ENCODE peak calls at places on chromosomes 12 and 14, in nine cellular contexts. W is PC-3, N is OCI-LY7, Y is GM23248, P is Karpas-422, M is HCT116, E is MM.1S, R is GM23338, X is SK-N-SH. A is an unnamed sample. For H3K9me2, the result is how much of the 10 kb centered on the place peaks cover.

GRCh38 chr12:95918194-95918993 is 24.0 kb downstream of the CCDC38 start:
- DNase-seq in W (peak), N (peak), Y (peak), P (peak), M (peak), E (peak), R (peak), X (peak), A (peak)

GRCh38 chr12:108856170-108856427 is 1.3 kb downstream of the SSH1 start:
- DNase-seq in W (no peak), N (no peak), Y (no peak), P (no peak), M (no peak), E (no peak), R (no peak), X (no peak), A (no peak)

GRCh38 chr12:49146406-49146805 is 15.2 kb upstream of the TUBA1B start:
- DNase-seq in W (no peak), N (no peak), Y (peak), P (no peak), M (no peak), E (no peak), R (no peak), X (no peak), A (no peak)

GRCh38 chr14:61476737-61477410 is 155.5 kb downstream of the PRKCH start:
- DNase-seq in W (no peak), N (peak), Y (peak), P (peak), M (no peak), E (no peak), R (no peak), X (peak), A (peak)

GRCh38 chr12:93279849-93280412 is 97.8 kb upstream of the NUDT4 start:
- DNase-seq in W (peak), N (no peak), Y (no peak), P (no peak), M (no peak), E (no peak), R (no peak), X (no peak), A (no peak)

GRCh38 chr14:89491701-89492381 is 74.8 kb upstream of the FOXN3 start:
- DNase-seq in W (no peak), N (no peak), Y (no peak), P (no peak), M (no peak), E (no peak), R (no peak), X (no peak), A (no peak)

GRCh38 chr14:40240456-40240855 is 808.2 kb upstream of the FBXO33 start:
- DNase-seq in W (peak), N (no peak), Y (no peak), P (no peak), M (no peak), E (no peak), R (no peak), X (no peak), A (no peak)

GRCh38 chr12:88501976-88502938 is 78.0 kb downstream of the KITLG start:
- DNase-seq in W (peak), N (no peak), Y (peak), P (no peak), M (no peak), E (no peak), R (no peak), X (no peak), A (no peak)

GRCh38 chr12:55996201-55996714 is 818 bp upstream of the SUOX start:
- DNase-seq in W (peak), N (peak), Y (peak), P (peak), M (no peak), E (peak), R (peak), X (peak), A (peak)

GRCh38 chr14:33282811-33283210 is 344.1 kb downstream of the NPAS3 start:
- DNase-seq in W (no peak), N (no peak), Y (peak), P (no peak), M (no peak), E (no peak), R (no peak), X (no peak), A (no peak)

GRCh38 chr14:91035855-91036254 is 24.6 kb downstream of the RPS6KA5 start:
- DNase-seq in W (no peak), N (no peak), Y (no peak), P (no peak), M (no peak), E (no peak), R (no peak), X (no peak), A (no peak)

GRCh38 chr14:76644875-76645518 is 116.3 kb upstream of the VASH1 start:
- DNase-seq in W (peak), N (peak), Y (peak), P (peak), M (peak), E (no peak), R (peak), X (peak), A (peak)

GRCh38 chr12:130418261-130418660 is 80.6 kb downstream of the PIWIL1 start:
- DNase-seq in W (no peak), N (no peak), Y (no peak), P (no peak), M (no peak), E (no peak), R (no peak), X (no peak), A (no peak)

GRCh38 chr14:66850258-66850897 is 338.9 kb upstream of the GARIN2 start:
- DNase-seq in W (no peak), N (no peak), Y (no peak), P (no peak), M (no peak), E (no peak), R (no peak), X (no peak), A (no peak)

GRCh38 chr14:77238996-77239395 is 32.0 kb downstream of the NGB start:
- DNase-seq in W (no peak), N (no peak), Y (no peak), P (no peak), M (no peak), E (no peak), R (no peak), X (no peak), A (no peak)

GRCh38 chr12:74541074-74541473 is 3.4 kb downstream of the ATXN7L3B start:
- DNase-seq in W (no peak), N (no peak), Y (no peak), P (no peak), M (no peak), E (no peak), R (peak), X (no peak), A (no peak)

GRCh38 chr12:51827925-51828818 is 20.3 kb downstream of the FIGNL2 start:
- DNase-seq in W (peak), N (no peak), Y (peak), P (no peak), M (no peak), E (no peak), R (no peak), X (no peak), A (peak)

GRCh38 chr12:72295744-72296143 is 23.6 kb downstream of the TRHDE start:
- DNase-seq in W (peak), N (no peak), Y (peak), P (no peak), M (no peak), E (no peak), R (no peak), X (no peak), A (no peak)

GRCh38 chr14:75831455-75831854 is 150.3 kb downstream of the TGFB3 start:
- DNase-seq in W (peak), N (no peak), Y (peak), P (no peak), M (no peak), E (no peak), R (no peak), X (no peak), A (peak)

GRCh38 chr12:53499261-53500118 is at the start of gene MAP3K12:
- DNase-seq in W (peak), N (peak), Y (peak), P (peak), M (no peak), E (peak), R (peak), X (peak), A (peak)

GRCh38 chr14:61132336-61132735 is 148.8 kb downstream of the TMEM30B start:
- DNase-seq in W (no peak), N (no peak), Y (no peak), P (no peak), M (no peak), E (no peak), R (no peak), X (no peak), A (no peak)

GRCh38 chr14:68518180-68518579 is 274.7 kb downstream of the ZFP36L1 start:
- DNase-seq in W (no peak), N (no peak), Y (no peak), P (no peak), M (no peak), E (no peak), R (no peak), X (no peak), A (no peak)

GRCh38 chr14:27727371-27727770 is 1039.2 kb upstream of the FOXG1 start:
- DNase-seq in W (no peak), N (no peak), Y (no peak), P (no peak), M (no peak), E (no peak), R (no peak), X (no peak), A (no peak)

GRCh38 chr12:23950775-23951391 is 1.4 kb upstream of the SOX5 start:
- DNase-seq in W (no peak), N (no peak), Y (no peak), P (no peak), M (no peak), E (no peak), R (peak), X (peak), A (peak)

GRCh38 chr12:10068634-10069033 is 30.2 kb downstream of the CLEC1A start:
- DNase-seq in W (no peak), N (no peak), Y (peak), P (no peak), M (no peak), E (no peak), R (no peak), X (no peak), A (no peak)

GRCh38 chr12:57720606-57721595 is 17.6 kb downstream of the AGAP2 start:
- DNase-seq in W (no peak), N (no peak), Y (no peak), P (no peak), M (no peak), E (no peak), R (no peak), X (no peak), A (peak)

GRCh38 chr12:219891-220352 is 6.0 kb upstream of the SLC6A12 start:
- DNase-seq in W (peak), N (peak), Y (peak), P (peak), M (peak), E (peak), R (peak), X (peak), A (peak)

GRCh38 chr14:54754623-54755386 is 147.8 kb downstream of the GCH1 start:
- DNase-seq in W (no peak), N (no peak), Y (no peak), P (no peak), M (no peak), E (no peak), R (no peak), X (no peak), A (peak)

GRCh38 chr12:68042212-68042699 is 53.0 kb downstream of the IFNG-AS1 start:
- DNase-seq in W (no peak), N (peak), Y (peak), P (peak), M (no peak), E (no peak), R (no peak), X (no peak), A (no peak)

GRCh38 chr12:33322519-33322918 is 117.1 kb downstream of the SYT10 start:
- DNase-seq in W (no peak), N (no peak), Y (no peak), P (peak), M (no peak), E (no peak), R (no peak), X (no peak), A (no peak)

GRCh38 chr14:69666112-69666511 is 54.7 kb downstream of the SUSD6 start:
- DNase-seq in W (no peak), N (no peak), Y (peak), P (no peak), M (no peak), E (no peak), R (no peak), X (no peak), A (no peak)

GRCh38 chr12:43291516-43291915 is 260.5 kb downstream of the ADAMTS20 start:
- DNase-seq in W (no peak), N (no peak), Y (peak), P (no peak), M (no peak), E (no peak), R (no peak), X (no peak), A (no peak)

GRCh38 chr14:71290301-71290700 is 383.0 kb downstream of the PCNX1 start:
- DNase-seq in W (peak), N (no peak), Y (no peak), P (no peak), M (no peak), E (no peak), R (peak), X (no peak), A (no peak)

GRCh38 chr12:81615031-81615430 is 144.1 kb downstream of the PPFIA2 start:
- DNase-seq in W (no peak), N (no peak), Y (no peak), P (no peak), M (no peak), E (no peak), R (no peak), X (no peak), A (no peak)

GRCh38 chr14:91484744-91485143 is 25.4 kb downstream of the PPP4R3A start:
- DNase-seq in W (no peak), N (no peak), Y (no peak), P (no peak), M (no peak), E (no peak), R (no peak), X (no peak), A (no peak)

GRCh38 chr14:102601378-102601925 is 9.0 kb downstream of the RCOR1 start:
- DNase-seq in W (no peak), N (no peak), Y (no peak), P (no peak), M (no peak), E (no peak), R (no peak), X (no peak), A (no peak)

DNA sequence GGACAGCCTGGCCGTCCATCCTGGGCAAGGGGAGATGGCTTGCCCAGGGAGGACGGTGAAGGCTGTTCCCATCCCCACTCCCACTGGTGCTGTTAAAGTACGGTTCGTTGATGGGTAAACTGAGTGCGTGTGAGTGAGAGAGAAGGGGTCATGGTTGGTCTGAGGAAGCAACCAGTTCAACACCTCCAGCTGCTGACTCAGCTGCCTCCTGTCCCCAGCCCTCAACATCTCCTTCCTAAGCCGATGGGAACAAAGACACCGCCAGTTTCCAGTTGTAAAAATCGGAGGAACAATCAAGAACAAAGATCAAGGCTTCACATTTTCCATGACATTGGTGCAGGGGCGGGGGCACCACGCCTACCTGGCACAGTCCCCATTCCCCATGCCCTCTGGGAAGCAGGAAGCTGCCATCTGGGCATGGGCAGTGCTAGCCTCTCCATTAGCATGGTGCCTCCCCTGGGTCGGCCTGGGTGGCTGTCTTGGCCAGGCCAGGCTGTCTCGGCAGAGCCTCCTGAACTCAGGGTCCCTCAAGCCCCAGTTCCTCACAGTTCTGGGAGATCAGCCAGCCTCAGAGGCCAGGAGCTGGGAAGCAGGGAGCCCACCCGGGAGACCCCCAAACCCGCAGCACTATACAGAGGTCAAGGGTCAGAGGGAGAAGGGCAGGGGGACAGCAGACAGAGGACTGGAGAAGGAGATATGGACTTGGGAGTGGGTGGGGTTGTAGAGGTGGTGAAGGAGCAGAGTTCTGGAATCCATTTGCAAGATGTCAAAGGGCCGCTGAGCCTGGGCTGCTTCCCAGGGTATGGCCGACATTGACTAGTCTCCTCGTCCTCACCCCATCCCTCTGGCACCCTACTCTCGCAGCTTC is 19.7 kb upstream of the TMEM106C start:
- DNase-seq in W (peak), N (no peak), Y (no peak), P (no peak), M (peak), E (no peak), R (no peak), X (peak), A (no peak)
- H2AFZ ChIP-seq in W (no peak), N (no peak), Y (no peak), P (no peak), M (no peak), E (no peak), R (peak), X (no peak), A (no peak)

DNA sequence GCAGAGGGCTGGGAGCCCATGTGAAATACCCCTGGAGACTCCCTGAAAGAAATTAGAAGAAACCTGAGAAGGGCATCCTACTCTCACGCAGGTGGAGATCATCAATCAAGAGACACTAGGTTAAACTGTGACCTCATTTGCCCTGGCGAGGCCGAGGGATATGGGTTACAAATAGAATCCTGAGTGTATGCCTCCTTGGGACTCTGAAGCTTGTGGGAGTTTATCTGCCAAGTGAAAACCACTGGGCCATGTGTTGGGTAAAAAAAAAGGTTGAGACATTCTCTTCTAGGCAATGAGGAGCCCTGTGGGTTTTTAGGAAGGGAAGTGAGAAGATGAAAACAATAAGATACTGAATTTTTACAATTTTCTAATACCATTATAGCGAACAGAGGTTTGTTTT is 160.7 kb upstream of the ARID2 start:
- DNase-seq in W (no peak), N (no peak), Y (no peak), P (no peak), M (no peak), E (no peak), R (no peak), X (no peak), A (no peak)
- H3K4me3 ChIP-seq in W (no peak), N (no peak), Y (no peak), P (no peak), M (no peak), E (no peak), R (no peak), X (no peak), A (no peak)

GRCh38 chr12:111190741-111191526 is 178.0 kb downstream of the PHETA1 start:
- DNase-seq in W (no peak), N (no peak), Y (no peak), P (no peak), M (no peak), E (no peak), R (no peak), X (no peak), A (no peak)

GRCh38 chr12:111189792-111190191 is 179.1 kb downstream of the PHETA1 start:
- DNase-seq in W (no peak), N (no peak), Y (no peak), P (no peak), M (no peak), E (no peak), R (no peak), X (no peak), A (no peak)

GRCh38 chr12:111185889-111186227 is 183.0 kb downstream of the PHETA1 start:
- DNase-seq in W (no peak), N (no peak), Y (no peak), P (no peak), M (no peak), E (no peak), R (no peak), X (no peak), A (no peak)

GRCh38 chr12:111186347-111186746 is 182.5 kb downstream of the PHETA1 start:
- DNase-seq in W (no peak), N (no peak), Y (no peak), P (no peak), M (no peak), E (no peak), R (no peak), X (no peak), A (no peak)

DNA sequence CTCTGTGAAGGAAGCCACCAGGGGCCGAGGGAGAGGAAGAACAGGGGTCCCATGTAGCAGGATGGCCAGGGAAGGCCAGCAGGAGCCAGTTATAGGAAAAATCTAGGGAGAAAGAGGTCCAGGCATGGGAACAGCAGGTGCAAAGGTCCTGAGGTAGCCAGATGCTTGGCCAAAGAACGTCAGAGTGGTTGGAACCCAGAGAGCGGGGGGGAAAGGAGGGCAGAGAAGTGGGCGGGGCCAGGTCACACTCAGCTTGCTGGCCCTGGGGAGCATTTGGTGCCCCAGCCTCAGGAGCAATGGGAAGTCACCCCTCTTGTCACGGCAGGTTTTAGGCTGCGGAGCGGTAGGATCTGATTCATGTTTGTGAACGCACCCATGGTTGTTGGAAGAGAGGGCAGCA is 180.5 kb downstream of the PHETA1 start:
- DNase-seq in W (no peak), N (no peak), Y (no peak), P (no peak), M (no peak), E (no peak), R (no peak), X (no peak), A (no peak)
- H3K9me2 ChIP-seq in W (under half), N (under half), Y (under half), P (under half), M (under half), E (under half), R (under half), X (under half), A (under half)

DNA sequence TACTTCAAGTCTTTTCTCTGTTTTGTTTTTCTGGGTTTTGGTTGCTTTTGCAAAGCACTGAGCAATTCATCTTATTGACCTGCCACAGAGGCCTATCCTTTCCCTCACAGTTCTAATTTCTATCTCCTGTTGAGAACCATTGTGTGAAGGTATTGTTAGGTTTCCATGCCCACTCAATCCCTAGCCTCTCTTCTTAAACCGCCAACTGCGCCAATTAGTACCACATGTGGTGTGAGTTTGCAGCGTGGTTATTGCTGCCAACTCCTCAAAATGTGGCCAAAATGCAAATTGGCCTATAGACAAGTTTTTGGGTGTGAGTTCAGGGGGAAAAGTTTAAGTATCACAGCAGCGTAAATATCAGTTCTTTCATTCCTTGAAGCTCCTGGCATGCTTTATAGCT is 232.6 kb downstream of the FLRT2 start:
- DNase-seq in W (no peak), N (no peak), Y (no peak), P (no peak), M (no peak), E (no peak), R (no peak), X (no peak), A (no peak)
- H2AFZ ChIP-seq in W (no peak), N (no peak), Y (no peak), P (no peak), M (no peak), E (no peak), R (no peak), X (no peak), A (no peak)